ENCODE peak calls at places on chromosomes 12 and 14, in eight cellular contexts. One of them, this sample, is unnamed.

GRCh38 chr14:44941591-44941990 is 20.2 kb downstream of the KLHL28 start:
- DNase-seq in IMR-90: no peak
- DNase-seq in A549: no peak
- DNase-seq in tibial nerve: no peak
- DNase-seq in ovary: no peak
- DNase-seq in HCT116: no peak
- DNase-seq in esophagus muscularis mucosa: no peak
- DNase-seq in HepG2: no peak
- DNase-seq in this sample: no peak

GRCh38 chr12:71694099-71694820 is 8.4 kb downstream of the TMEM19 start:
- DNase-seq in IMR-90: no peak
- DNase-seq in A549: no peak
- DNase-seq in tibial nerve: no peak
- DNase-seq in ovary: no peak
- DNase-seq in HCT116: no peak
- DNase-seq in esophagus muscularis mucosa: no peak
- DNase-seq in HepG2: no peak
- DNase-seq in this sample: no peak

GRCh38 chr14:24943024-24943423 is 106.9 kb downstream of the STXBP6 start:
- DNase-seq in IMR-90: no peak
- DNase-seq in A549: no peak
- DNase-seq in tibial nerve: peak; percentile 61
- DNase-seq in ovary: no peak
- DNase-seq in HCT116: no peak
- DNase-seq in esophagus muscularis mucosa: no peak
- DNase-seq in HepG2: no peak
- DNase-seq in this sample: peak; percentile 47

GRCh38 chr12:75877588-75878381 is 153.8 kb downstream of the PHLDA1 start:
- DNase-seq in IMR-90: peak; percentile 34
- DNase-seq in A549: no peak
- DNase-seq in tibial nerve: no peak
- DNase-seq in ovary: no peak
- DNase-seq in HCT116: no peak
- DNase-seq in esophagus muscularis mucosa: no peak
- DNase-seq in HepG2: no peak
- DNase-seq in this sample: no peak

GRCh38 chr12:56634242-56634836 is 4.2 kb upstream of the BAZ2A start:
- DNase-seq in IMR-90: no peak
- DNase-seq in A549: peak; percentile 59
- DNase-seq in tibial nerve: no peak
- DNase-seq in ovary: peak; percentile 71
- DNase-seq in HCT116: peak; percentile 45
- DNase-seq in esophagus muscularis mucosa: no peak
- DNase-seq in HepG2: peak; percentile 70
- DNase-seq in this sample: peak; percentile 45

GRCh38 chr12:9687228-9687627 is 17.7 kb downstream of the CLEC2D start:
- DNase-seq in IMR-90: peak; percentile 49
- DNase-seq in A549: no peak
- DNase-seq in tibial nerve: no peak
- DNase-seq in ovary: no peak
- DNase-seq in HCT116: peak; percentile 24
- DNase-seq in esophagus muscularis mucosa: no peak
- DNase-seq in HepG2: no peak
- DNase-seq in this sample: no peak

GRCh38 chr12:50618864-50619609 is 114.3 kb downstream of the DIP2B start:
- DNase-seq in IMR-90: peak; percentile 57
- DNase-seq in A549: no peak
- DNase-seq in tibial nerve: no peak
- DNase-seq in ovary: no peak
- DNase-seq in HCT116: peak; percentile 66
- DNase-seq in esophagus muscularis mucosa: no peak
- DNase-seq in HepG2: no peak
- DNase-seq in this sample: no peak

GRCh38 chr12:3117628-3118027 is 40.4 kb downstream of the TSPAN9 start:
- DNase-seq in IMR-90: peak; percentile 93
- DNase-seq in A549: no peak
- DNase-seq in tibial nerve: no peak
- DNase-seq in ovary: no peak
- DNase-seq in HCT116: no peak
- DNase-seq in esophagus muscularis mucosa: no peak
- DNase-seq in HepG2: no peak
- DNase-seq in this sample: no peak

GRCh38 chr12:122413516-122414404 is 8.7 kb downstream of the CLIP1 start:
- DNase-seq in IMR-90: no peak
- DNase-seq in A549: no peak
- DNase-seq in tibial nerve: no peak
- DNase-seq in ovary: no peak
- DNase-seq in HCT116: no peak
- DNase-seq in esophagus muscularis mucosa: no peak
- DNase-seq in HepG2: no peak
- DNase-seq in this sample: no peak

GRCh38 chr12:48454675-48455074 is 17.7 kb upstream of the ANP32D start:
- DNase-seq in IMR-90: peak; percentile 8
- DNase-seq in A549: no peak
- DNase-seq in tibial nerve: no peak
- DNase-seq in ovary: no peak
- DNase-seq in HCT116: peak; percentile 31
- DNase-seq in esophagus muscularis mucosa: no peak
- DNase-seq in HepG2: peak; percentile 5
- DNase-seq in this sample: no peak

GRCh38 chr14:36320210-36321003 is at the start of gene MBIP:
- DNase-seq in IMR-90: peak; percentile 97
- DNase-seq in A549: peak; percentile 95
- DNase-seq in tibial nerve: peak; percentile 96
- DNase-seq in ovary: peak; percentile 86
- DNase-seq in HCT116: peak; percentile 96
- DNase-seq in esophagus muscularis mucosa: peak; percentile 99
- DNase-seq in HepG2: peak; percentile 100
- DNase-seq in this sample: peak; percentile 93

GRCh38 chr12:46452061-46452615 is 79.6 kb upstream of the SLC38A2 start:
- DNase-seq in IMR-90: peak; percentile 62
- DNase-seq in A549: no peak
- DNase-seq in tibial nerve: no peak
- DNase-seq in ovary: no peak
- DNase-seq in HCT116: peak; percentile 73
- DNase-seq in esophagus muscularis mucosa: no peak
- DNase-seq in HepG2: peak; percentile 28
- DNase-seq in this sample: no peak

GRCh38 chr12:43079481-43079880 is 472.5 kb downstream of the ADAMTS20 start:
- DNase-seq in IMR-90: no peak
- DNase-seq in A549: no peak
- DNase-seq in tibial nerve: no peak
- DNase-seq in ovary: no peak
- DNase-seq in HCT116: no peak
- DNase-seq in esophagus muscularis mucosa: no peak
- DNase-seq in HepG2: no peak
- DNase-seq in this sample: no peak

GRCh38 chr14:70269582-70269981 is 80.8 kb upstream of the SLC8A3 start:
- DNase-seq in IMR-90: no peak
- DNase-seq in A549: no peak
- DNase-seq in tibial nerve: no peak
- DNase-seq in ovary: no peak
- DNase-seq in HCT116: no peak
- DNase-seq in esophagus muscularis mucosa: no peak
- DNase-seq in HepG2: no peak
- DNase-seq in this sample: no peak

GRCh38 chr14:53127151-53127550 is 26.0 kb downstream of the DDHD1 start:
- DNase-seq in IMR-90: no peak
- DNase-seq in A549: no peak
- DNase-seq in tibial nerve: no peak
- DNase-seq in ovary: no peak
- DNase-seq in HCT116: no peak
- DNase-seq in esophagus muscularis mucosa: no peak
- DNase-seq in HepG2: no peak
- DNase-seq in this sample: no peak
- H3K4me3 ChIP-seq in IMR-90: no peak overlapping the region
- H3K4me3 ChIP-seq in A549: no peak overlapping the region
- H3K4me3 ChIP-seq in tibial nerve: peak overlapping the region; percentile 14
- H3K4me3 ChIP-seq in ovary: no peak overlapping the region
- H3K4me3 ChIP-seq in HCT116: no peak overlapping the region
- H3K4me3 ChIP-seq in esophagus muscularis mucosa: peak overlapping the region; percentile 30
- H3K4me3 ChIP-seq in HepG2: no peak overlapping the region
- H3K4me3 ChIP-seq in this sample: no peak overlapping the region

GRCh38 chr14:73763396-73763795 is 49.2 kb upstream of the PNMA1 start:
- DNase-seq in IMR-90: no peak
- DNase-seq in A549: no peak
- DNase-seq in tibial nerve: no peak
- DNase-seq in ovary: no peak
- DNase-seq in HCT116: no peak
- DNase-seq in esophagus muscularis mucosa: no peak
- DNase-seq in HepG2: peak; percentile 90
- DNase-seq in this sample: no peak

GRCh38 chr14:73762375-73762822 is 48.2 kb upstream of the PNMA1 start:
- DNase-seq in IMR-90: no peak
- DNase-seq in A549: no peak
- DNase-seq in tibial nerve: no peak
- DNase-seq in ovary: no peak
- DNase-seq in HCT116: no peak
- DNase-seq in esophagus muscularis mucosa: no peak
- DNase-seq in HepG2: no peak
- DNase-seq in this sample: no peak

GRCh38 chr14:73760598-73761586 is 46.7 kb upstream of the PNMA1 start:
- DNase-seq in IMR-90: no peak
- DNase-seq in A549: no peak
- DNase-seq in tibial nerve: no peak
- DNase-seq in ovary: no peak
- DNase-seq in HCT116: no peak
- DNase-seq in esophagus muscularis mucosa: no peak
- DNase-seq in HepG2: no peak
- DNase-seq in this sample: no peak

GRCh38 chr14:73759714-73760597 is 45.8 kb upstream of the PNMA1 start:
- DNase-seq in IMR-90: peak; percentile 99
- DNase-seq in A549: peak; percentile 95
- DNase-seq in tibial nerve: peak; percentile 94
- DNase-seq in ovary: peak; percentile 95
- DNase-seq in HCT116: peak; percentile 88
- DNase-seq in esophagus muscularis mucosa: peak; percentile 99
- DNase-seq in HepG2: peak; percentile 96
- DNase-seq in this sample: peak; percentile 96

GRCh38 chr14:73761621-73762355 is 47.6 kb upstream of the PNMA1 start:
- DNase-seq in IMR-90: no peak
- DNase-seq in A549: no peak
- DNase-seq in tibial nerve: no peak
- DNase-seq in ovary: no peak
- DNase-seq in HCT116: no peak
- DNase-seq in esophagus muscularis mucosa: no peak
- DNase-seq in HepG2: no peak
- DNase-seq in this sample: no peak
- H3K27ac ChIP-seq in IMR-90: no peak overlapping the region
- H3K27ac ChIP-seq in A549: peak overlapping the region; percentile 88
- H3K27ac ChIP-seq in tibial nerve: peak overlapping the region; percentile 91
- H3K27ac ChIP-seq in ovary: no peak overlapping the region
- H3K27ac ChIP-seq in HCT116: no peak overlapping the region
- H3K27ac ChIP-seq in esophagus muscularis mucosa: peak overlapping the region; percentile 98
- H3K27ac ChIP-seq in HepG2: peak overlapping the region; percentile 66
- H3K27ac ChIP-seq in this sample: peak overlapping the region; percentile 95

GRCh38 chr12:109756457-109756856 is 42.8 kb downstream of the FAM222A start:
- DNase-seq in IMR-90: no peak
- DNase-seq in A549: no peak
- DNase-seq in tibial nerve: no peak
- DNase-seq in ovary: no peak
- DNase-seq in HCT116: no peak
- DNase-seq in esophagus muscularis mucosa: no peak
- DNase-seq in HepG2: no peak
- DNase-seq in this sample: no peak

GRCh38 chr12:109757671-109758265 is 44.1 kb downstream of the FAM222A start:
- DNase-seq in IMR-90: no peak
- DNase-seq in A549: no peak
- DNase-seq in tibial nerve: no peak
- DNase-seq in ovary: peak; percentile 9
- DNase-seq in HCT116: no peak
- DNase-seq in esophagus muscularis mucosa: no peak
- DNase-seq in HepG2: no peak
- DNase-seq in this sample: no peak

GRCh38 chr12:109752117-109753053 is 38.8 kb downstream of the FAM222A start:
- DNase-seq in IMR-90: no peak
- DNase-seq in A549: no peak
- DNase-seq in tibial nerve: no peak
- DNase-seq in ovary: no peak
- DNase-seq in HCT116: no peak
- DNase-seq in esophagus muscularis mucosa: no peak
- DNase-seq in HepG2: peak; percentile 37
- DNase-seq in this sample: no peak

GRCh38 chr12:109753959-109754358 is 40.3 kb downstream of the FAM222A start:
- DNase-seq in IMR-90: no peak
- DNase-seq in A549: no peak
- DNase-seq in tibial nerve: no peak
- DNase-seq in ovary: no peak
- DNase-seq in HCT116: no peak
- DNase-seq in esophagus muscularis mucosa: no peak
- DNase-seq in HepG2: no peak
- DNase-seq in this sample: peak; percentile 4

DNA sequence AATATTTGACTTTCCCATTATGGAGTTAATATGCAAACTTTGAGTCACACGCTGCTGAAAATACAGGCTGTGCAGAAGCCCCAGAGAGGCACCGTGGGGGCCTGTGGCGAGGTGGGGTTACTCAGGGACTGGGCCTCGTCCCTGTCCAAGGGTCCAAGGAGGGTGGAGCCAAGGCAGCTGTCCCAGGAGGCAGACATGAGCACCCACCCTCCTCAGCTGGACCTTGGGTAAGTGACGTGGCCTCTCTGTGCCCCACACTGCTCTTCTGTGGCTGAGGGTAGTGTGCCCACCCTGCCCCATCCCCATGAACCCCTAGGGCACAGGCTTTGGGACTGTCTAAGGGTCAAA is 39.4 kb downstream of the FAM222A start:
- DNase-seq in IMR-90: no peak
- DNase-seq in A549: no peak
- DNase-seq in tibial nerve: no peak
- DNase-seq in ovary: peak; percentile 11
- DNase-seq in HCT116: no peak
- DNase-seq in esophagus muscularis mucosa: no peak
- DNase-seq in HepG2: no peak
- DNase-seq in this sample: no peak
- TF ChIP-seq POLR2A in IMR-90: no peak
- TF ChIP-seq POLR2A in A549: no peak
- TF ChIP-seq POLR2A in tibial nerve: no peak
- TF ChIP-seq POLR2A in ovary: no peak
- TF ChIP-seq POLR2A in HCT116: no peak
- TF ChIP-seq POLR2A in esophagus muscularis mucosa: no peak
- TF ChIP-seq POLR2A in HepG2: no peak
- TF ChIP-seq POLR2A in this sample: no peak

GRCh38 chr14:71371711-71372396 is 464.6 kb downstream of the PCNX1 start:
- DNase-seq in IMR-90: peak; percentile 75
- DNase-seq in A549: no peak
- DNase-seq in tibial nerve: no peak
- DNase-seq in ovary: no peak
- DNase-seq in HCT116: no peak
- DNase-seq in esophagus muscularis mucosa: no peak
- DNase-seq in HepG2: no peak
- DNase-seq in this sample: no peak
- H3K4me3 ChIP-seq in IMR-90: no peak overlapping the region
- H3K4me3 ChIP-seq in A549: no peak overlapping the region
- H3K4me3 ChIP-seq in tibial nerve: no peak overlapping the region
- H3K4me3 ChIP-seq in ovary: no peak overlapping the region
- H3K4me3 ChIP-seq in HCT116: no peak overlapping the region
- H3K4me3 ChIP-seq in esophagus muscularis mucosa: no peak overlapping the region
- H3K4me3 ChIP-seq in HepG2: no peak overlapping the region
- H3K4me3 ChIP-seq in this sample: no peak overlapping the region

This sample was measured in uterus.